ENCODE peak calls at places on chromosomes 4 and X, in seven cellular contexts. A is cardiac fibroblast, D is ascending aorta, T is psoas muscle, G is foreskin fibroblast, J is left ventricle myocardium inferior, H is epithelial cell of proximal tubule. S is an unnamed sample.

GRCh38 chrX:84108589-84108988 is 79.4 kb downstream of the RPS6KA6 start:
- DNase-seq in D (no peak), T (no peak), H (no peak), J (no peak), G (no peak), A (no peak), S (no peak)

GRCh38 chr4:137700751-137701150 is 168.5 kb upstream of the PCDH18 start:
- DNase-seq in H (no peak), G (no peak), T (no peak), J (no peak), D (no peak), A (no peak), S (no peak)

GRCh38 chr4:117134386-117134785 is 49.0 kb upstream of the TRAM1L1 start:
- DNase-seq in H (peak; percentile 93), T (no peak), A (peak; percentile 53), J (no peak), G (peak; percentile 9), D (no peak), S (no peak)

GRCh38 chr4:8472689-8473197 is 32.2 kb downstream of the TRMT44 start:
- DNase-seq in A (peak; percentile 96), J (no peak), T (no peak), H (no peak), D (no peak), G (peak; percentile 90), S (peak; percentile 99)

GRCh38 chrX:150897371-150898319 is 823 bp downstream of the CD99L2 start:
- DNase-seq in J (no peak), H (no peak), D (no peak), A (peak; percentile 54), G (no peak), T (peak; percentile 17), S (no peak)

GRCh38 chr4:138911903-138912713 is 103.5 kb upstream of the NOCT start:
- DNase-seq in D (no peak), J (no peak), A (no peak), H (no peak), G (no peak), T (no peak), S (no peak)

GRCh38 chrX:108270739-108271396 is 167.4 kb downstream of the COL4A6 start:
- DNase-seq in J (no peak), G (peak; percentile 38), A (peak; percentile 27), D (no peak), T (no peak), H (no peak), S (no peak)

GRCh38 chrX:56764975-56765791 is 36.1 kb downstream of the NBDY start:
- DNase-seq in D (no peak), J (no peak), H (no peak), T (no peak), G (no peak), A (no peak), S (no peak)

GRCh38 chr4:173243321-173243720 is 74.7 kb downstream of the GALNT7 start:
- DNase-seq in A (peak; percentile 33), G (peak; percentile 51), T (no peak), D (no peak), J (no peak), H (peak; percentile 85), S (peak; percentile 44)

GRCh38 chr4:83535520-83535944 is 376 bp upstream of the GPAT3 start:
- DNase-seq in H (no peak), G (peak; percentile 60), D (no peak), T (peak; percentile 59), A (peak; percentile 76), J (peak; percentile 38), S (no peak)

GRCh38 chr4:76752911-76753494 is 144.9 kb downstream of the SOWAHB start:
- DNase-seq in D (no peak), G (peak; percentile 99), J (no peak), T (no peak), H (peak; percentile 85), A (peak; percentile 92), S (peak; percentile 98)

GRCh38 chr4:144589512-144589911 is 56.4 kb upstream of the HHIP start:
- DNase-seq in T (no peak), H (no peak), D (no peak), J (no peak), A (no peak), G (no peak), S (no peak)

GRCh38 chr4:185134176-185134869 is 8.7 kb upstream of the SLC25A4 start:
- DNase-seq in H (no peak), J (no peak), T (no peak), A (peak; percentile 72), G (peak; percentile 45), D (no peak), S (peak; percentile 10)

GRCh38 chr4:183831689-183832088 is 73.4 kb upstream of the STOX2 start:
- DNase-seq in T (no peak), D (no peak), J (no peak), A (no peak), G (no peak), H (no peak), S (no peak)

GRCh38 chr4:48904101-48904500 is 2.5 kb downstream of the OCIAD2 start:
- DNase-seq in T (no peak), G (no peak), H (no peak), J (no peak), A (no peak), D (no peak), S (no peak)

GRCh38 chr4:80049402-80049801 is 23.6 kb downstream of the ANTXR2 start:
- DNase-seq in H (no peak), A (no peak), J (no peak), T (no peak), D (no peak), G (no peak), S (no peak)

GRCh38 chr4:169152899-169153298 is 117.9 kb downstream of the SH3RF1 start:
- DNase-seq in A (no peak), G (no peak), T (no peak), D (no peak), J (no peak), H (no peak), S (no peak)

GRCh38 chrX:55714111-55714510 is 3.4 kb upstream of the RRAGB start:
- DNase-seq in G (no peak), H (no peak), D (no peak), T (no peak), A (no peak), J (no peak), S (no peak)

GRCh38 chr4:57191523-57192034 is 81.4 kb upstream of the IGFBP7 start:
- DNase-seq in T (no peak), D (no peak), J (no peak), H (no peak), A (peak; percentile 17), G (no peak), S (no peak)

GRCh38 chr4:10380695-10381094 is 76.5 kb downstream of the ZNF518B start:
- DNase-seq in G (no peak), A (peak; percentile 5), T (no peak), D (no peak), H (no peak), J (no peak), S (no peak)

GRCh38 chr4:173909294-173909693 is 374.2 kb downstream of the FBXO8 start:
- DNase-seq in J (no peak), D (no peak), A (no peak), H (no peak), G (no peak), T (no peak), S (no peak)

GRCh38 chrX:134930501-134930900 is 60.3 kb upstream of the SMIM10 start:
- DNase-seq in A (no peak), H (no peak), G (no peak), J (no peak), T (no peak), D (no peak), S (no peak)

GRCh38 chr4:7156273-7157139 is 35.8 kb upstream of the SORCS2 start:
- DNase-seq in G (peak; percentile 26), J (peak; percentile 41), A (peak; percentile 56), T (peak; percentile 50), D (no peak), H (no peak), S (no peak)
- TF ChIP-seq CTCF in G (peak; percentile 59), J (peak; percentile 77), A (peak; percentile 81), T (peak; percentile 45), D (no peak), H (peak; percentile 53), S (peak; percentile 70)

GRCh38 chrX:17588303-17588702 is 149.0 kb upstream of the SCML1 start:
- DNase-seq in G (no peak), D (no peak), T (no peak), A (no peak), H (no peak), J (no peak), S (no peak)

GRCh38 chrX:17585006-17585405 is 152.3 kb upstream of the SCML1 start:
- DNase-seq in T (no peak), J (no peak), H (no peak), G (no peak), A (no peak), D (no peak), S (no peak)

GRCh38 chrX:17584248-17584681 is 153.0 kb upstream of the SCML1 start:
- DNase-seq in G (no peak), J (no peak), A (no peak), D (no peak), T (no peak), H (no peak), S (no peak)

GRCh38 chrX:17590892-17591740 is 146.2 kb upstream of the SCML1 start:
- DNase-seq in D (no peak), A (peak; percentile 80), J (peak; percentile 24), G (peak; percentile 62), H (no peak), T (peak; percentile 40), S (peak; percentile 63)

GRCh38 chrX:17587352-17587751 is 149.9 kb upstream of the SCML1 start:
- DNase-seq in J (no peak), A (no peak), G (no peak), D (no peak), H (peak; percentile 48), T (no peak), S (no peak)
- H3K4me3 ChIP-seq in J (no peak overlapping the region), A (no peak overlapping the region), G (no peak overlapping the region), D (no peak overlapping the region), H (no peak overlapping the region), T (no peak overlapping the region), S (no peak overlapping the region)

GRCh38 chr4:128384765-128385164 is 97.2 kb upstream of the PGRMC2 start:
- DNase-seq in D (no peak), G (no peak), J (no peak), A (no peak), H (no peak), T (no peak), S (no peak)

GRCh38 chr4:128384091-128384520 is 96.5 kb upstream of the PGRMC2 start:
- DNase-seq in T (no peak), A (peak; percentile 80), J (no peak), H (no peak), D (no peak), G (no peak), S (peak; percentile 69)

GRCh38 chr4:128385199-128385598 is 97.6 kb upstream of the PGRMC2 start:
- DNase-seq in J (no peak), T (no peak), H (no peak), D (no peak), G (no peak), A (no peak), S (no peak)

GRCh38 chr4:128386761-128387599 is 99.4 kb upstream of the PGRMC2 start:
- DNase-seq in H (peak; percentile 92), A (peak; percentile 97), T (peak; percentile 93), J (peak; percentile 88), G (peak; percentile 98), D (peak; percentile 63), S (peak; percentile 92)

GRCh38 chr4:128385683-128386304 is 98.2 kb upstream of the PGRMC2 start:
- DNase-seq in G (no peak), H (no peak), A (peak; percentile 58), D (no peak), T (no peak), J (no peak), S (no peak)
- TF ChIP-seq CTCF in G (peak; percentile 10), H (peak; percentile 48), A (no peak), D (no peak), T (peak; percentile 8), J (peak; percentile 12), S (no peak)

GRCh38 chrX:40107291-40108083 is 9.7 kb upstream of the BCOR start:
- DNase-seq in G (no peak), A (no peak), H (no peak), D (peak; percentile 53), T (peak; percentile 74), J (peak; percentile 51), S (no peak)
- H3K4me3 ChIP-seq in G (peak overlapping the region; percentile 38), A (no peak overlapping the region), H (peak overlapping the region; percentile 42), D (peak overlapping the region; percentile 68), T (peak overlapping the region; percentile 67), J (peak overlapping the region; percentile 72), S (no peak overlapping the region)